ENCODE peak calls at places on chromosomes 16 and 17, in five cellular contexts. X is GM12878, R is HepG2, W is K562, L is H1. E is an unnamed sample.

GRCh38 chr16:4976079-4976478 is 17.9 kb downstream of the SEC14L5 start:
- DNase-seq in R (no peak), W (no peak), X (peak; percentile 57), L (no peak), E (no peak)

GRCh38 chr17:47275245-47275984 is 21.8 kb downstream of the ITGB3 start:
- DNase-seq in L (peak; percentile 80), R (no peak), W (peak; percentile 71), X (no peak), E (no peak)

GRCh38 chr16:5062051-5062450 is 3.7 kb downstream of the C16orf89 start:
- DNase-seq in X (no peak), R (no peak), L (no peak), W (no peak), E (no peak)

GRCh38 chr16:17657037-17657436 is 186.3 kb upstream of the XYLT1 start:
- DNase-seq in L (peak; percentile 51), X (no peak), W (no peak), R (no peak), E (no peak)

GRCh38 chr16:15775209-15775608 is 81.6 kb downstream of the MYH11 start:
- DNase-seq in L (no peak), W (no peak), X (peak; percentile 11), R (no peak), E (peak; percentile 50)

GRCh38 chr16:17375388-17376304 is 95.1 kb downstream of the XYLT1 start:
- DNase-seq in X (no peak), L (no peak), R (no peak), W (no peak), E (no peak)

GRCh38 chr16:30524575-30525571 is 1.5 kb downstream of the ZNF768 start:
- DNase-seq in R (no peak), L (no peak), X (no peak), W (no peak), E (no peak)

GRCh38 chr16:77599793-77600415 is 122.4 kb upstream of the NUDT7 start:
- DNase-seq in W (peak; percentile 22), X (no peak), L (no peak), R (peak; percentile 41), E (peak; percentile 19)

GRCh38 chr17:35714988-35715387 is 16.5 kb upstream of the RASL10B start:
- DNase-seq in R (no peak), W (no peak), X (no peak), L (no peak), E (no peak)

GRCh38 chr16:56547120-56547948 is 17.5 kb upstream of the MT4 start:
- DNase-seq in W (no peak), R (no peak), X (no peak), L (peak; percentile 59), E (no peak)

GRCh38 chr16:82460761-82461160 is 166.0 kb upstream of the CDH13 start:
- DNase-seq in W (no peak), X (no peak), R (peak; percentile 55), L (no peak), E (no peak)

GRCh38 chr16:63575031-63575430 is 1538.8 kb upstream of the CDH8 start:
- DNase-seq in R (no peak), W (no peak), L (no peak), X (no peak), E (no peak)

GRCh38 chr16:30760160-30760559 is 1.7 kb downstream of the CFAP119 start:
- DNase-seq in R (no peak), X (no peak), L (no peak), W (no peak), E (no peak)

GRCh38 chr17:68184816-68185436 is 62.9 kb upstream of the AMZ2 start:
- DNase-seq in R (no peak), X (no peak), L (no peak), W (no peak), E (no peak)

GRCh38 chr16:89697161-89697615 is 4.3 kb downstream of the SPATA2L start:
- DNase-seq in L (no peak), R (no peak), W (no peak), X (no peak), E (no peak)

GRCh38 chr16:69831212-69832123 is 69.3 kb downstream of the WWP2 start:
- DNase-seq in W (no peak), L (no peak), X (no peak), R (peak; percentile 72), E (no peak)
- TF ChIP-seq YY1 in W (no peak), L (no peak), X (no peak), R (no peak), E (no peak)

GRCh38 chr16:85675528-85675927 is 13.2 kb downstream of the GINS2 start:
- DNase-seq in R (peak; percentile 38), X (no peak), W (no peak), L (no peak), E (no peak)
- TF ChIP-seq SRF in R (no peak), X (no peak), W (no peak), L (no peak), E (no peak)

GRCh38 chr17:4234406-4234805 is 29.4 kb downstream of the ANKFY1 start:
- DNase-seq in X (no peak), R (no peak), W (no peak), L (no peak), E (no peak)

GRCh38 chr17:4229627-4230026 is 34.2 kb downstream of the ANKFY1 start:
- DNase-seq in X (no peak), W (no peak), R (no peak), L (no peak), E (no peak)

GRCh38 chr17:4233668-4234258 is 30.0 kb downstream of the ANKFY1 start:
- DNase-seq in L (no peak), R (no peak), W (no peak), X (no peak), E (no peak)

GRCh38 chr17:4232168-4232813 is 31.5 kb downstream of the ANKFY1 start:
- DNase-seq in W (no peak), R (no peak), L (no peak), X (no peak), E (no peak)

DNA sequence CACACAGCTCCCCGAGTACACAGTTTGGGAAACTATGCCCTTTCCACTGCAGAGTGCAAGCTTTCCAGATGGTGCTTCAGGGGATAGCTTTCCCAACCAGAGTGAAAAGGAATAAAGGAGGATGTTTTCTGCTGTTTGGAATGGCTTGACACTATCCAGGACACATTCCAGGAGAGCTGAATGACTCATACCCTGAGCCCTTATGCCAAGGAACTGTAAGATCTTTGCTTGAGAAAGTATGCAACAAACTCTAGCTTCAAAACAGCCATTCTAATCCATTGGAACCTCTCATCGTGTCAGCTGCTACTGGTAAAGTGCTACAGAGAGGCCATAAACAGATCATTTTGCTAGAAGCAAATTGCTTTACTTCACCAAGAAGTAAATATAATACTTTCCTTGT is 33.6 kb downstream of the ANKFY1 start:
- DNase-seq in R (no peak), W (no peak), L (no peak), X (no peak), E (peak; percentile 31)
- H3K4me3 ChIP-seq in R (no peak overlapping the region), W (no peak overlapping the region), L (no peak overlapping the region), X (no peak overlapping the region), E (no peak overlapping the region)

GRCh38 chr17:77126519-77126918 is 14.2 kb upstream of the SEC14L1 start:
- DNase-seq in L (no peak), W (no peak), R (no peak), X (no peak), E (no peak)

GRCh38 chr17:77125432-77125901 is 15.3 kb upstream of the SEC14L1 start:
- DNase-seq in L (no peak), R (peak; percentile 67), W (no peak), X (no peak), E (peak; percentile 91)

GRCh38 chr17:77120866-77121265 is 19.9 kb upstream of the SEC14L1 start:
- DNase-seq in W (no peak), L (no peak), X (no peak), R (no peak), E (no peak)

GRCh38 chr17:77127735-77128361 is 12.9 kb upstream of the SEC14L1 start:
- DNase-seq in X (no peak), W (peak; percentile 31), L (no peak), R (no peak), E (no peak)

DNA sequence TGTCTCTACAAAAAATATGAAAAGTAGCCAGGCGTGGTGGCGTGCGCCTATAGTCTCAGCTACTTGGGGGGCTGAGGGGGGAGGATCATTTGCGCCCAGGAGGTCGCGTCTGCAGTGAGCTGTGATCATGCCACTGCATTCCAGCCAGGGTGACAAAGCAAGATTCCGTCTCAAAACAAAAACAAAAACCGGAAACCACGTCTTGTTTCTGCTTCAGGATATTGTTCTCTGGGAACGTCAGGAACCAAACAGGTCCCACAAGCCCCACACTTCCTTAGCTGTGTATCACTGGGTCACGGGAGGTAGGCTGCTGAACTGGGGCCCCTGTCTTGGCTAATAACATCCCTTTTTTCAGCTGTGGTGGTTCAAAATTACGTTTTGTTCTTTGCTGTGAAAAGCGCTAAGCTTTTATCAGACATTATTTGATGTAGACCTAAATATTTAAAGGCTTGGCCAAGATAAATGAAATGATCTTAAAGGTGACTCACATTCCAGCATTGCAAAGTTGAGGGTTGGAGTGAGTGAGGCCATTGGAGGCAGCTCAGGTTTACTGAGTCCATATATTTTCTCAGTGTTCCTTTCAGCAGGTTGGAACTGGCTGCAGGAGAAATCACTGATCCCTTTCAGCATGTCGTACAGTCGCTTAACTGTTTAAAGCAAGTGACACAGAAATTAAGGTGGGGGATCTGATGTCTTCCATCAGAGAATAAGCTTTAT is 16.4 kb upstream of the SEC14L1 start:
- DNase-seq in R (no peak), L (no peak), W (no peak), X (no peak), E (peak; percentile 79)
- TF ChIP-seq YY1 in R (no peak), L (no peak), W (no peak), X (no peak), E (peak; percentile 50)

GRCh38 chr16:9251026-9251425 is 159.6 kb downstream of the HAPSTR1 start:
- DNase-seq in L (no peak), R (no peak), W (no peak), X (no peak), E (no peak)

DNA sequence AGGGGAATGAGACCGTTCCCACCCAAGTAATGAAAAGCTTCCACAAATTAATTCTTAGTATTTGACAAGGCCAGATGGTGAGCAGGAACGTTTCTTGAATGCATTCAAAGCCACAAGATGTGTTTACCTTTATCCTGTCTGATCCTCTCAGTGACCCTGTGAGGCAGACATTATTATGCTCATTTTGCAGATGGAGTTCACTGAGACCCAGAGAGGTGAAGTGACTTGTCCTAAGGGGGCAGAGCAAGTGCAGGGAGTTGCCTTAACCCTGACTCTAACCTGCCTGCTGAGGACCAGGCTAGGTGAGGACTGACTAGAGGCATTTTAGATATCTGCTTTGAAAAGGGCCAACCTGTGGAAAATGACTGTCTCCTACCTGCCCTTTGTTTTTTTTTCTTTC is 156.7 kb downstream of the HAPSTR1 start:
- DNase-seq in R (no peak), X (no peak), W (no peak), L (no peak), E (no peak)
- TF ChIP-seq SRF in R (no peak), X (no peak), W (no peak), L (no peak), E (no peak)

DNA sequence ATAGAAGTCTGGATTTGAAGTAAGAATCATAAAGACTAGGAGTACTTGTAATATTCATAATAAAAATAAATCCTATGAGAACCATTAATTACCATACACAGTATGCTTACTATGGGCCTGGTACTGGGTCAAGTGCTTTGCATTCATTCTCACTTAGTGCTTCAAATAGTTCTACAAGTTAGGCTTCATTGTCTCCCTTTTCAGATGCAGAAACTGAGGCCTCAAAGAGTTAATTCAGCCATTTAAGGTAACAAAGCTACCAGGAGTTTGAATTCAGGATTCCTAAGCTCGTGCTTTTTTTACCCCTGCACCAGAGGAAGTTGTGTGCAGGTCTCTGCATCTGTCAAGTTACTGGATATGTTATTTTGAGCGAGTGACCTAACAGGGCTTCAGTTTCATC is 1098.4 kb upstream of the EEF2KMT start:
- DNase-seq in W (no peak), L (no peak), R (no peak), X (no peak), E (no peak)
- H3K4me3 ChIP-seq in W (no peak overlapping the region), L (no peak overlapping the region), R (no peak overlapping the region), X (no peak overlapping the region), E (no peak overlapping the region)